ENCODE peak calls at places on chromosome 1, in eight cellular contexts. B is cardiac fibroblast, W is GM13977, T is foreskin fibroblast, O is mesothelial cell of epicardium, C is ascending aorta, Z is H9, S is glutamatergic neuron. F is an unnamed sample.

GRCh38 chr1:228977741-228978140 is 242.5 kb downstream of the RHOU start:
- DNase-seq in B (no peak), W (no peak), T (no peak), O (no peak), C (no peak), Z (peak), S (no peak), F (no peak)

GRCh38 chr1:228150458-228151169 is 884 bp downstream of the GJC2 start:
- DNase-seq in B (peak), W (no peak), T (peak), O (peak), C (no peak), Z (peak), S (no peak), F (peak)

GRCh38 chr1:224523676-224524075 is 89.1 kb upstream of the WDR26 start:
- DNase-seq in B (no peak), W (no peak), T (no peak), O (no peak), C (no peak), Z (no peak), S (no peak), F (no peak)

GRCh38 chr1:6953874-6954502 is 168.7 kb downstream of the CAMTA1 start:
- DNase-seq in B (no peak), W (no peak), T (no peak), O (no peak), C (no peak), Z (no peak), S (no peak), F (no peak)

GRCh38 chr1:203648281-203648680 is 21.6 kb downstream of the ATP2B4 start:
- DNase-seq in B (no peak), W (no peak), T (no peak), O (no peak), C (no peak), Z (no peak), S (no peak), F (no peak)

GRCh38 chr1:93004566-93005251 is 43.4 kb upstream of the DIPK1A start:
- DNase-seq in B (no peak), W (no peak), T (no peak), O (no peak), C (no peak), Z (no peak), S (no peak), F (no peak)

GRCh38 chr1:99919221-99919620 is 50.6 kb upstream of the SLC35A3 start:
- DNase-seq in B (peak), W (no peak), T (no peak), O (no peak), C (no peak), Z (no peak), S (no peak), F (no peak)

GRCh38 chr1:72557446-72558049 is 275.2 kb upstream of the NEGR1 start:
- DNase-seq in B (peak), W (no peak), T (peak), O (no peak), C (no peak), Z (peak), S (no peak), F (peak)

GRCh38 chr1:90558126-90558525 is 159.0 kb downstream of the BARHL2 start:
- DNase-seq in B (no peak), W (no peak), T (no peak), O (no peak), C (no peak), Z (no peak), S (no peak), F (no peak)

GRCh38 chr1:26700711-26701110 is 4.9 kb downstream of the ARID1A start:
- DNase-seq in B (no peak), W (no peak), T (no peak), O (no peak), C (no peak), Z (no peak), S (no peak), F (no peak)

GRCh38 chr1:235720544-235720943 is 71.0 kb upstream of the GNG4 start:
- DNase-seq in B (peak), W (no peak), T (peak), O (no peak), C (no peak), Z (no peak), S (no peak), F (peak)

GRCh38 chr1:201456499-201457309 is 12.3 kb downstream of the PHLDA3 start:
- DNase-seq in B (peak), W (no peak), T (peak), O (no peak), C (no peak), Z (peak), S (no peak), F (peak)

GRCh38 chr1:109901508-109902145 is 9.0 kb upstream of the CSF1 start:
- DNase-seq in B (no peak), W (no peak), T (no peak), O (no peak), C (no peak), Z (no peak), S (no peak), F (no peak)

GRCh38 chr1:42779725-42780124 is 5.1 kb upstream of the TMEM269 start:
- DNase-seq in B (no peak), W (peak), T (no peak), O (no peak), C (no peak), Z (no peak), S (no peak), F (no peak)

GRCh38 chr1:70486676-70487470 is 75.8 kb downstream of the CTH start:
- DNase-seq in B (peak), W (no peak), T (peak), O (no peak), C (no peak), Z (no peak), S (no peak), F (peak)

GRCh38 chr1:214012418-214012817 is 24.6 kb downstream of the PROX1 start:
- DNase-seq in B (no peak), W (no peak), T (no peak), O (no peak), C (no peak), Z (no peak), S (no peak), F (no peak)

GRCh38 chr1:110200666-110201065 is 9.4 kb upstream of the KCNC4 start:
- DNase-seq in B (peak), W (no peak), T (no peak), O (no peak), C (no peak), Z (no peak), S (no peak), F (peak)

GRCh38 chr1:196462101-196462500 is 146.1 kb downstream of the KCNT2 start:
- DNase-seq in B (peak), W (no peak), T (peak), O (no peak), C (no peak), Z (no peak), S (no peak), F (no peak)

GRCh38 chr1:21206117-21206516 is 29.4 kb upstream of the EIF4G3 start:
- DNase-seq in B (peak), W (peak), T (no peak), O (no peak), C (no peak), Z (no peak), S (no peak), F (peak)

GRCh38 chr1:189606795-189607476 is 870.7 kb downstream of the BRINP3 start:
- DNase-seq in B (peak), W (no peak), T (peak), O (no peak), C (no peak), Z (no peak), S (no peak), F (no peak)

GRCh38 chr1:159187647-159188374 is 16.4 kb downstream of the CADM3 start:
- DNase-seq in B (no peak), W (no peak), T (no peak), O (no peak), C (no peak), Z (no peak), S (no peak), F (no peak)

GRCh38 chr1:162360237-162360873 is 16.3 kb downstream of the SPATA46 start:
- DNase-seq in B (no peak), W (no peak), T (no peak), O (no peak), C (no peak), Z (no peak), S (no peak), F (no peak)

GRCh38 chr1:85359874-85360708 is 83.7 kb upstream of the BCL10 start:
- DNase-seq in B (peak), W (no peak), T (no peak), O (no peak), C (no peak), Z (no peak), S (no peak), F (peak)

GRCh38 chr1:237938553-237938952 is 47.8 kb upstream of the ZP4 start:
- DNase-seq in B (no peak), W (no peak), T (no peak), O (no peak), C (no peak), Z (peak), S (no peak), F (no peak)

GRCh38 chr1:94072840-94073516 is 48.0 kb downstream of the ABCA4 start:
- DNase-seq in B (no peak), W (no peak), T (no peak), O (no peak), C (no peak), Z (no peak), S (no peak), F (no peak)

GRCh38 chr1:159598196-159598595 is 10.6 kb downstream of the APCS start:
- DNase-seq in B (peak), W (no peak), T (peak), O (no peak), C (no peak), Z (no peak), S (no peak), F (peak)

GRCh38 chr1:113941245-113941559 is 12.1 kb downstream of the HIPK1 start:
- DNase-seq in B (no peak), W (no peak), T (no peak), O (no peak), C (no peak), Z (no peak), S (no peak), F (no peak)

GRCh38 chr1:183278736-183279591 is 92.9 kb downstream of the LAMC2 start:
- DNase-seq in B (peak), W (no peak), T (peak), O (no peak), C (no peak), Z (no peak), S (no peak), F (peak)

GRCh38 chr1:151867785-151868403 is 14.4 kb upstream of the THEM5 start:
- DNase-seq in B (peak), W (no peak), T (peak), O (no peak), C (no peak), Z (no peak), S (no peak), F (peak)

GRCh38 chr1:70779571-70779970 is 268.0 kb downstream of the PTGER3 start:
- DNase-seq in B (peak), W (no peak), T (peak), O (no peak), C (no peak), Z (no peak), S (no peak), F (peak)

GRCh38 chr1:1605034-1605591 is 5.2 kb upstream of the FNDC10 start:
- DNase-seq in B (no peak), W (no peak), T (no peak), O (no peak), C (no peak), Z (peak), S (no peak), F (no peak)

GRCh38 chr1:44270666-44271628 is 57.7 kb downstream of the DMAP1 start:
- DNase-seq in B (no peak), W (no peak), T (no peak), O (no peak), C (no peak), Z (no peak), S (no peak), F (no peak)

GRCh38 chr1:60341274-60341673 is 267.7 kb upstream of the C1orf87 start:
- DNase-seq in B (no peak), W (no peak), T (no peak), O (no peak), C (no peak), Z (no peak), S (no peak), F (no peak)

GRCh38 chr1:30600706-30601105 is 122.7 kb downstream of the MATN1 start:
- DNase-seq in B (no peak), W (no peak), T (no peak), O (no peak), C (no peak), Z (no peak), S (no peak), F (no peak)

GRCh38 chr1:3038113-3038551 is 16.9 kb downstream of the ACTRT2 start:
- DNase-seq in B (no peak), W (no peak), T (no peak), O (no peak), C (no peak), Z (no peak), S (no peak), F (no peak)

GRCh38 chr1:157841708-157842107 is at the start of gene CD5L:
- DNase-seq in B (no peak), W (no peak), T (no peak), O (no peak), C (no peak), Z (no peak), S (no peak), F (no peak)

GRCh38 chr1:157834430-157834829 is 7.2 kb downstream of the CD5L start:
- DNase-seq in B (no peak), W (no peak), T (no peak), O (no peak), C (no peak), Z (no peak), S (no peak), F (no peak)

GRCh38 chr1:157842939-157843338 is 1.3 kb upstream of the CD5L start:
- DNase-seq in B (no peak), W (no peak), T (no peak), O (no peak), C (no peak), Z (no peak), S (no peak), F (no peak)

GRCh38 chr1:157844084-157844830 is 2.6 kb upstream of the CD5L start:
- DNase-seq in B (no peak), W (no peak), T (no peak), O (no peak), C (no peak), Z (no peak), S (no peak), F (no peak)

GRCh38 chr1:157838966-157839365 is 2.6 kb downstream of the CD5L start:
- DNase-seq in B (no peak), W (no peak), T (no peak), O (no peak), C (no peak), Z (no peak), S (no peak), F (no peak)
- TF ChIP-seq CTCF in B (no peak), W (no peak), T (no peak), O (no peak), C (no peak), Z (no peak), S (no peak), F (no peak)

GRCh38 chr1:48198970-48199369 is 23.5 kb upstream of the SLC5A9 start:
- DNase-seq in B (no peak), W (no peak), T (no peak), O (no peak), C (no peak), Z (no peak), S (no peak), F (no peak)
- TF ChIP-seq CTCF in B (no peak), W (no peak), T (no peak), O (no peak), C (no peak), Z (no peak), S (no peak), F (no peak)

GRCh38 chr1:150235852-150236613 is at the start of gene ANP32E:
- DNase-seq in B (peak), W (peak), T (peak), O (peak), C (peak), Z (peak), S (peak), F (peak)
- TF ChIP-seq CTCF in B (no peak), W (no peak), T (no peak), O (no peak), C (peak), Z (peak), S (no peak), F (peak)

GRCh38 chr1:150259217-150259616 is 1.6 kb downstream of the CA14 start:
- DNase-seq in B (no peak), W (no peak), T (no peak), O (no peak), C (no peak), Z (no peak), S (no peak), F (no peak)
- TF ChIP-seq CTCF in B (no peak), W (no peak), T (no peak), O (no peak), C (no peak), Z (no peak), S (no peak), F (no peak)

GRCh38 chr1:15287591-15287990 is 40.6 kb downstream of the FHAD1 start:
- DNase-seq in B (no peak), W (no peak), T (no peak), O (no peak), C (no peak), Z (no peak), S (no peak), F (no peak)

GRCh38 chr1:15287035-15287434 is 40.0 kb downstream of the FHAD1 start:
- DNase-seq in B (no peak), W (no peak), T (no peak), O (no peak), C (no peak), Z (no peak), S (no peak), F (no peak)

GRCh38 chr1:15286452-15286851 is 39.4 kb downstream of the FHAD1 start:
- DNase-seq in B (no peak), W (no peak), T (no peak), O (no peak), C (no peak), Z (no peak), S (no peak), F (no peak)

GRCh38 chr1:15289251-15289651 is 42.2 kb downstream of the FHAD1 start:
- DNase-seq in B (no peak), W (no peak), T (no peak), O (no peak), C (no peak), Z (no peak), S (no peak), F (no peak)

DNA sequence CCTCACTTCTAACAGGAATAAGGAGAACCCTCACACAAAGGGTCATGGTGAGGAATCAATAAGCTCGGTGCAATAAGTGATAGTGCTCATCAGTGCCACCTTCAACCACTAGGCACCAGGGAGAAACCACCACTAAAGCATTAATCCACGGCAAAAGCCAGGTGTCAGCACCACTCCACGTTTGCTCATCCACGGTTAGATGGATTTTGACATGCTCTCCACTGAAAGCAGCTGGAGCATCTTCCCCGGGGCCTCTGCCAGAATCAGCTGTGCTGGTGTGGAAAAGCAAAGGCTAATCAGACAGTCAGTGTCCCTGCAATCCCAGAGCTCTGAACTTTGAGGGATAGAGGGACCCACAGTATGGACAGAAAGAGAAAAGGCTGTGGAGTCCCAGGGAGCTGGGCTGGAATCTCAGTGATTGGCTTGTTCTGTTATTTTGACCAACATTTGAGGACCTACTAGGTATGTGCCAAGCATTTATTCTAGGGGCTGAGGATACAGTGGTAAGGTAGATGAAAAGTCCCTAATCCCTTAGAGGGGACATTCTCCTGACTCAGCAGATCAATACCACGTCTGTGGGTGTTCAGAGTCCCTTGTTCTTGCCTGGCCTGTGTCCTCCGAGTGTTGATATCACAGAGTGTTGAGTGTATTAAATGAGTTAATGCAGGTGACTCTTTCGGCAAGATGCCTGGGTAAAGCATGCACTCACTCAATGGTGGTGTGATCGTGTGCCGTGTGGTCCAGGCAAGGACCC is 41.3 kb downstream of the FHAD1 start:
- DNase-seq in B (no peak), W (no peak), T (no peak), O (no peak), C (no peak), Z (no peak), S (no peak), F (no peak)
- TF ChIP-seq CTCF in B (no peak), W (no peak), T (no peak), O (no peak), C (no peak), Z (no peak), S (peak), F (no peak)

GRCh38 chr1:156014829-156015228 is 5.9 kb downstream of the SSR2 start:
- DNase-seq in B (no peak), W (no peak), T (no peak), O (no peak), C (no peak), Z (peak), S (no peak), F (no peak)
- TF ChIP-seq CTCF in B (no peak), W (no peak), T (no peak), O (no peak), C (no peak), Z (peak), S (no peak), F (no peak)

GRCh38 chr1:229987953-229988352 is 79.1 kb upstream of the GALNT2 start:
- DNase-seq in B (no peak), W (no peak), T (no peak), O (no peak), C (no peak), Z (no peak), S (no peak), F (no peak)
- TF ChIP-seq CTCF in B (no peak), W (no peak), T (no peak), O (no peak), C (no peak), Z (no peak), S (no peak), F (no peak)

GRCh38 chr1:9992910-9993309 is 4.1 kb upstream of the RBP7 start:
- DNase-seq in B (no peak), W (no peak), T (no peak), O (no peak), C (no peak), Z (no peak), S (no peak), F (no peak)

GRCh38 chr1:10001016-10001665 is 4.1 kb downstream of the RBP7 start:
- DNase-seq in B (no peak), W (no peak), T (no peak), O (no peak), C (no peak), Z (no peak), S (no peak), F (no peak)

GRCh38 chr1:9993571-9994075 is 3.4 kb upstream of the RBP7 start:
- DNase-seq in B (no peak), W (no peak), T (no peak), O (no peak), C (no peak), Z (no peak), S (no peak), F (no peak)

GRCh38 chr1:9990944-9991343 is 6.1 kb upstream of the RBP7 start:
- DNase-seq in B (peak), W (no peak), T (no peak), O (no peak), C (no peak), Z (no peak), S (no peak), F (no peak)

GRCh38 chr1:9996624-9997582 is at the start of gene RBP7:
- DNase-seq in B (no peak), W (peak), T (no peak), O (no peak), C (no peak), Z (peak), S (peak), F (peak)
- TF ChIP-seq CTCF in B (no peak), W (no peak), T (no peak), O (no peak), C (no peak), Z (no peak), S (no peak), F (no peak)

DNA sequence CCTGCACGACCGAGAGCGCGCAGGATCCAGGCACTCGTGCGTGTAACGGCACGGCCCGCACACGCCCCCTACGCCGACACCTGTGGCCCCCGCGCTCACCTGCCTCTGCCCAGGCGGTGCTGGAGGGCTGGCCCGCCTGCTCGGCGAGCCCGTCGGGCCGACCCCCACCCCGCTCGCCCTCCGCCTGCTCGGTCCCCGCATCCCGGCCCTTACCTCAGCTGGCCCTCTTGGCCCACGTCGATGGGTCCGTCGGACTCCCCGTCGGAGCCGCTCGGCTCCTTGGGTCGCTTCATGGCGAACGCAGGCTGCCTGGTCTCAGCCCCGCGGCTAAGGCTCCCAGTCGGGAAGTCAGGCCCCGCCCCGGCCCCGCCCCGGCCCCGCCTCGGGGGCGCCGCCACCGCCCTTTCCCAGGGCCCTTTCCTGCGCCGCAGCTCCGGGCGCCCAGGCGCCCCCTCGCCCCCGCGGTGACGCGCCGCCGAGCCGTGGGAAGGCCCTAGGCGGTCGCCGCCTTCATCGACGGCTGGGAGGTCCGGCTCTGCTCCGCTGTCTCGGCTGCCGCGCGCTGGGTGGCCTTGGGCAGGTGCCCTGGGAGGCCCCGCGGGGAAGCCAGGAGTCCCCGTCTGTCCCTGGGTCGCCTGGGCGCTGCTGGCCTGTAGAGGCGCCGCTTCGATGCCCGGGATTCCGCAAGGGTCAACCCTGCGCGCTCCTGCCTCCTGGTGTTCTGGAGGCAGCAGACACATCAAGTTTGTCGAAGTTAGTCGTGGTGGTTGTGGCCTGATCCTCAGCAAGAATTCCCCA is at the start of gene HEYL:
- DNase-seq in B (peak), W (peak), T (no peak), O (peak), C (no peak), Z (peak), S (peak), F (no peak)
- TF ChIP-seq CTCF in B (peak), W (peak), T (peak), O (no peak), C (peak), Z (peak), S (no peak), F (no peak)